ENCODE peak calls at places on chromosome 14, in ten cellular contexts. H is naive thymus-derived CD4-positive, alpha-beta T cell; X is activated gamma-delta T cell treated with Interleukin-2 at 50 U/mL for 16 hours; V is GF-D8; L is cardiac fibroblast; T is T-helper 22 cell; R is MCF 10A; J is AG08395; I is stimulated activated CD4-positive, alpha-beta T cell treated with anti-CD3 and anti-CD28 coated beads, Interleukin-1b, Interleukin-23, amount 100 ng/mL, for 4 hours; S is NCI-H1048. P is an unnamed sample.

GRCh38 chr14:68375371-68375770 is 417.5 kb downstream of the ZFP36L1 start:
- DNase-seq in H (no peak), X (no peak), V (no peak), L (no peak), T (no peak), R (no peak), J (no peak), I (no peak), S (no peak), P (no peak)

GRCh38 chr14:81565441-81566290 is 32.0 kb upstream of the SEL1L start:
- DNase-seq in H (no peak), X (no peak), V (no peak), L (peak; percentile 29), T (no peak), R (peak; percentile 48), J (peak; percentile 23), I (no peak), S (no peak), P (no peak)

GRCh38 chr14:103418508-103418818 is 33.2 kb downstream of the MARK3 start:
- DNase-seq in H (no peak), X (no peak), V (peak; percentile 70), L (peak; percentile 76), T (no peak), R (peak; percentile 75), J (peak; percentile 51), I (no peak), S (no peak), P (no peak)

GRCh38 chr14:37869633-37870032 is 274.2 kb downstream of the TTC6 start:
- DNase-seq in H (no peak), X (no peak), V (no peak), L (no peak), T (no peak), R (no peak), J (no peak), I (no peak), S (no peak), P (no peak)

GRCh38 chr14:100033347-100034052 is 31.7 kb upstream of the EVL start:
- DNase-seq in H (no peak), X (no peak), V (no peak), L (no peak), T (no peak), R (peak; percentile 40), J (no peak), I (no peak), S (no peak), P (no peak)

GRCh38 chr14:54840798-54841197 is 61.8 kb downstream of the GCH1 start:
- DNase-seq in H (no peak), X (no peak), V (no peak), L (no peak), T (no peak), R (no peak), J (no peak), I (no peak), S (no peak), P (no peak)

GRCh38 chr14:41607966-41608663 is 1.4 kb downstream of the LRFN5 start:
- DNase-seq in H (no peak), X (no peak), V (no peak), L (no peak), T (no peak), R (no peak), J (no peak), I (no peak), S (no peak), P (peak; percentile 6)

GRCh38 chr14:105879867-105880561 is 353.6 kb downstream of the TMEM121 start:
- DNase-seq in H (peak; percentile 11), X (peak; percentile 26), V (peak; percentile 66), L (no peak), T (no peak), R (no peak), J (no peak), I (no peak), S (no peak), P (no peak)

GRCh38 chr14:102159841-102160240 is 20.1 kb downstream of the WDR20 start:
- DNase-seq in H (no peak), X (no peak), V (no peak), L (no peak), T (no peak), R (no peak), J (no peak), I (no peak), S (no peak), P (peak; percentile 56)

GRCh38 chr14:42078345-42078744 is 471.7 kb downstream of the LRFN5 start:
- DNase-seq in H (no peak), X (no peak), V (no peak), L (no peak), T (no peak), R (no peak), J (no peak), I (no peak), S (no peak), P (no peak)

GRCh38 chr14:54650331-54651017 is 83.5 kb downstream of the SAMD4A start:
- DNase-seq in H (no peak), X (no peak), V (no peak), L (peak; percentile 65), T (no peak), R (no peak), J (peak; percentile 72), I (no peak), S (no peak), P (peak; percentile 56)

GRCh38 chr14:74029136-74029535 is 10.0 kb downstream of the BBOF1 start:
- DNase-seq in H (no peak), X (no peak), V (no peak), L (no peak), T (no peak), R (no peak), J (no peak), I (no peak), S (no peak), P (no peak)

GRCh38 chr14:78967111-78967809 is 797.1 kb downstream of the NRXN3 start:
- DNase-seq in H (no peak), X (no peak), V (no peak), L (peak; percentile 12), T (no peak), R (no peak), J (no peak), I (no peak), S (no peak), P (no peak)